ENCODE peak calls at places on chromosomes 7 and 10, in eight cellular contexts. E is HEK293T, Y is T-helper 22 cell, C is astrocyte, Q is EH, A is psoas muscle, M is neuronal stem cell, W is GM12865. S is an unnamed sample.

GRCh38 chr7:113159746-113160339 is 41.5 kb upstream of the SMIM30 start:
- DNase-seq in A (no peak), Y (no peak), E (peak; percentile 60), W (peak; percentile 33), Q (peak; percentile 57), C (no peak), M (peak; percentile 29), S (peak; percentile 41)

GRCh38 chr10:58266826-58267712 is 625 bp downstream of the IPMK start:
- DNase-seq in W (peak; percentile 57), Y (peak; percentile 30), E (peak; percentile 9), M (peak; percentile 30), C (peak; percentile 47), A (peak; percentile 57), Q (peak; percentile 78), S (peak; percentile 68)

GRCh38 chr10:38054361-38054797 is 39.8 kb upstream of the ZNF37A start:
- DNase-seq in W (no peak), Y (no peak), C (peak; percentile 86), Q (peak; percentile 82), A (no peak), E (no peak), M (no peak), S (no peak)

GRCh38 chr7:104795616-104796398 is 218.2 kb upstream of the KMT2E start:
- DNase-seq in A (no peak), C (peak; percentile 1), Q (no peak), E (no peak), W (no peak), Y (no peak), M (no peak), S (no peak)

GRCh38 chr7:101018271-101019167 is 1.4 kb upstream of the MUC17 start:
- DNase-seq in Q (no peak), C (no peak), M (peak; percentile 37), W (peak; percentile 62), A (no peak), E (peak; percentile 5), Y (no peak), S (no peak)

GRCh38 chr7:99728615-99729014 is 6.4 kb downstream of the CYP3A7 start:
- DNase-seq in Y (no peak), A (no peak), E (no peak), C (no peak), Q (no peak), W (no peak), M (no peak), S (no peak)

GRCh38 chr7:134184767-134185166 is 57.6 kb downstream of the LRGUK start:
- DNase-seq in E (no peak), Q (peak; percentile 41), M (no peak), C (peak; percentile 20), Y (no peak), A (no peak), W (no peak), S (no peak)

GRCh38 chr10:71846816-71847215 is 4.2 kb downstream of the PSAP start:
- DNase-seq in Q (no peak), Y (no peak), A (no peak), M (no peak), W (no peak), E (no peak), C (no peak), S (peak; percentile 21)

GRCh38 chr7:80231719-80232118 is 97.1 kb downstream of the GNAI1 start:
- DNase-seq in E (no peak), M (no peak), W (no peak), C (peak; percentile 31), Y (no peak), A (no peak), Q (peak; percentile 60), S (no peak)

GRCh38 chr10:104350146-104350635 is 3.4 kb upstream of the CFAP58 start:
- DNase-seq in M (no peak), Q (peak; percentile 74), E (peak; percentile 59), A (no peak), W (peak; percentile 76), Y (no peak), C (peak; percentile 54), S (peak; percentile 83)

GRCh38 chr7:106793015-106793651 is 71.9 kb upstream of the PIK3CG start:
- DNase-seq in W (peak; percentile 58), M (no peak), C (no peak), E (no peak), Y (no peak), A (no peak), Q (peak; percentile 33), S (peak; percentile 70)

GRCh38 chr10:106931159-106931852 is 233.2 kb downstream of the SORCS1 start:
- DNase-seq in A (no peak), M (no peak), C (no peak), Q (no peak), Y (no peak), E (no peak), W (peak; percentile 90), S (no peak)

GRCh38 chr10:102644646-102645387 is 538 bp downstream of the TRIM8 start:
- DNase-seq in W (peak; percentile 91), M (peak; percentile 62), C (peak; percentile 58), A (peak; percentile 87), E (peak; percentile 74), Y (peak; percentile 69), Q (peak; percentile 74), S (peak; percentile 92)

GRCh38 chr7:73842248-73842895 is at the start of gene METTL27:
- DNase-seq in E (peak; percentile 95), Q (peak; percentile 94), W (peak; percentile 94), Y (peak; percentile 79), M (peak; percentile 90), C (peak; percentile 81), A (peak; percentile 93), S (peak; percentile 95)

GRCh38 chr10:100999742-101000601 is at the start of gene LZTS2:
- DNase-seq in M (no peak), Q (peak; percentile 41), W (no peak), A (peak; percentile 44), C (no peak), E (no peak), Y (no peak), S (no peak)

GRCh38 chr7:26090927-26091519 is 61.0 kb upstream of the NFE2L3 start:
- DNase-seq in M (peak; percentile 62), W (peak; percentile 67), Y (no peak), Q (peak; percentile 62), E (peak; percentile 61), C (peak; percentile 48), A (no peak), S (peak; percentile 76)

GRCh38 chr10:63120554-63120953 is 12.6 kb upstream of the NRBF2 start:
- DNase-seq in C (peak; percentile 99), A (peak; percentile 27), M (no peak), E (no peak), Y (no peak), W (no peak), Q (peak; percentile 79), S (no peak)

GRCh38 chr7:151140826-151141225 is 26.7 kb downstream of the GBX1 start:
- DNase-seq in W (no peak), Q (no peak), C (no peak), E (no peak), M (no peak), A (no peak), Y (no peak), S (no peak)

GRCh38 chr10:78777466-78778256 is 291.1 kb upstream of the ZMIZ1 start:
- DNase-seq in E (peak; percentile 49), Y (no peak), W (no peak), C (no peak), Q (peak; percentile 90), M (no peak), A (peak; percentile 42), S (no peak)

GRCh38 chr7:129433823-129434171 is 435 bp upstream of the STRIP2 start:
- DNase-seq in W (no peak), Y (no peak), M (no peak), C (no peak), Q (peak; percentile 74), E (no peak), A (no peak), S (no peak)

GRCh38 chr7:24143547-24143946 is 140.4 kb upstream of the NPY start:
- DNase-seq in Q (no peak), Y (no peak), M (no peak), C (no peak), A (no peak), E (no peak), W (no peak), S (no peak)

GRCh38 chr10:84097787-84098353 is 41.4 kb upstream of the GHITM start:
- DNase-seq in M (peak; percentile 15), C (no peak), W (peak; percentile 6), Q (peak; percentile 7), A (no peak), Y (no peak), E (no peak), S (peak; percentile 10)

GRCh38 chr7:1101580-1102431 is 13.9 kb downstream of the GPER1 start:
- DNase-seq in Y (no peak), M (no peak), E (no peak), C (peak; percentile 58), A (no peak), Q (no peak), W (no peak), S (no peak)

GRCh38 chr7:108088729-108089128 is 41.4 kb downstream of the LAMB4 start:
- DNase-seq in M (no peak), C (peak; percentile 25), W (no peak), Y (no peak), Q (peak; percentile 62), A (no peak), E (no peak), S (no peak)

GRCh38 chr10:77864151-77864851 is 62.3 kb downstream of the DLG5 start:
- DNase-seq in C (no peak), A (no peak), M (no peak), Q (no peak), W (no peak), Y (no peak), E (no peak), S (no peak)

GRCh38 chr7:27190284-27190748 is 5.3 kb upstream of the HOXA11 start:
- DNase-seq in Y (no peak), Q (peak; percentile 36), E (no peak), W (no peak), M (no peak), C (no peak), A (no peak), S (no peak)

GRCh38 chr10:35300063-35300699 is 36.1 kb upstream of the CCNY start:
- DNase-seq in Y (no peak), E (no peak), W (peak; percentile 78), C (peak; percentile 62), Q (peak; percentile 69), A (peak; percentile 59), M (no peak), S (no peak)

GRCh38 chr7:7639421-7639820 is 1.1 kb upstream of the UMAD1 start:
- DNase-seq in E (no peak), Y (no peak), M (no peak), Q (peak; percentile 6), W (peak; percentile 6), C (peak; percentile 8), A (no peak), S (peak; percentile 5)

GRCh38 chr10:45552476-45552875 is 120.1 kb downstream of the ZFAND4 start:
- DNase-seq in A (no peak), C (no peak), W (no peak), Y (no peak), M (no peak), E (no peak), Q (no peak), S (no peak)

GRCh38 chr10:34811126-34811967 is 3.7 kb downstream of the PARD3 start:
- DNase-seq in Y (no peak), A (no peak), E (no peak), M (no peak), W (no peak), C (no peak), Q (no peak), S (no peak)

S was measured in OCI-LY7.